ENCODE peak calls at places on chromosomes 3 and 15, in six cellular contexts. Q is NCI-H748 treated with DMSO at 0.1 percent for 48 hours, B is coronary artery, O is T-helper 2 cell, D is AG04449, E is NCI-H82. P is an unnamed sample.

GRCh38 chr3:34106879-34107278 is 308.4 kb downstream of the PDCD6IP start:
- DNase-seq in Q (peak), B (no peak), O (no peak), D (no peak), E (peak), P (peak)

GRCh38 chr3:51684971-51685751 is 14.1 kb downstream of the TEX264 start:
- DNase-seq in Q (no peak), B (no peak), O (no peak), D (no peak), E (no peak), P (no peak)

GRCh38 chr15:91271565-91272153 is 171.6 kb downstream of the SV2B start:
- DNase-seq in Q (peak), B (no peak), O (peak), D (peak), E (peak), P (peak)

GRCh38 chr3:194306109-194306686 is 44.9 kb downstream of the CPN2 start:
- DNase-seq in Q (no peak), B (no peak), O (peak), D (no peak), E (no peak), P (no peak)

GRCh38 chr3:121698513-121698912 is 37.8 kb upstream of the HCLS1 start:
- DNase-seq in Q (no peak), B (no peak), O (no peak), D (no peak), E (no peak), P (no peak)

GRCh38 chr3:129413687-129414506 is 14.5 kb downstream of the EFCAB12 start:
- DNase-seq in Q (no peak), B (no peak), O (no peak), D (peak), E (no peak), P (peak)

GRCh38 chr3:194306771-194307640 is 44.1 kb downstream of the CPN2 start:
- DNase-seq in Q (no peak), B (no peak), O (no peak), D (no peak), E (no peak), P (no peak)

GRCh38 chr3:30623375-30623774 is 17.0 kb downstream of the TGFBR2 start:
- DNase-seq in Q (no peak), B (no peak), O (no peak), D (no peak), E (no peak), P (peak)

GRCh38 chr3:31289592-31289991 is 243.1 kb upstream of the STT3B start:
- DNase-seq in Q (no peak), B (no peak), O (no peak), D (no peak), E (no peak), P (no peak)

GRCh38 chr3:124063168-124063909 is 71.4 kb upstream of the ROPN1 start:
- DNase-seq in Q (no peak), B (no peak), O (no peak), D (peak), E (peak), P (peak)

GRCh38 chr3:182455011-182455410 is 338.3 kb upstream of the ATP11B start:
- DNase-seq in Q (no peak), B (no peak), O (no peak), D (no peak), E (no peak), P (no peak)

GRCh38 chr3:158821847-158822246 is 20.0 kb downstream of the MFSD1 start:
- DNase-seq in Q (no peak), B (no peak), O (no peak), D (no peak), E (no peak), P (no peak)

GRCh38 chr15:96767703-96768434 is 437.4 kb downstream of the NR2F2 start:
- DNase-seq in Q (no peak), B (no peak), O (no peak), D (no peak), E (no peak), P (peak)

GRCh38 chr15:69537888-69538287 is 85.3 kb downstream of the RPLP1 start:
- DNase-seq in Q (no peak), B (no peak), O (no peak), D (no peak), E (peak), P (no peak)

GRCh38 chr15:77654975-77655374 is 22.3 kb upstream of the LINGO1 start:
- DNase-seq in Q (no peak), B (no peak), O (no peak), D (no peak), E (peak), P (no peak)

GRCh38 chr3:61236556-61236955 is 14.7 kb downstream of the FHIT start:
- DNase-seq in Q (no peak), B (no peak), O (no peak), D (no peak), E (no peak), P (no peak)

GRCh38 chr3:50238549-50239026 is 2.6 kb downstream of the GNAI2 start:
- DNase-seq in Q (no peak), B (peak), O (no peak), D (no peak), E (no peak), P (peak)

GRCh38 chr3:171242951-171243350 is 216.4 kb upstream of the SLC2A2 start:
- DNase-seq in Q (no peak), B (no peak), O (no peak), D (no peak), E (no peak), P (no peak)

GRCh38 chr3:32176989-32177701 is 61.3 kb upstream of the CMTM8 start:
- DNase-seq in Q (peak), B (no peak), O (peak), D (no peak), E (peak), P (peak)

GRCh38 chr15:31303434-31304073 is 23.1 kb upstream of the KLF13 start:
- DNase-seq in Q (no peak), B (no peak), O (no peak), D (no peak), E (peak), P (no peak)

GRCh38 chr15:77014137-77015081 is 19.5 kb downstream of the PSTPIP1 start:
- DNase-seq in Q (no peak), B (no peak), O (peak), D (no peak), E (no peak), P (no peak)

GRCh38 chr3:194422188-194422587 is 23.1 kb upstream of the GP5 start:
- DNase-seq in Q (no peak), B (no peak), O (no peak), D (peak), E (no peak), P (peak)

GRCh38 chr15:92623435-92623834 is 32.1 kb downstream of the FAM174B start:
- DNase-seq in Q (peak), B (no peak), O (no peak), D (no peak), E (peak), P (no peak)

GRCh38 chr15:40904552-40905201 is 10.4 kb downstream of the VPS18 start:
- DNase-seq in Q (no peak), B (no peak), O (no peak), D (no peak), E (no peak), P (no peak)

GRCh38 chr3:12944413-12944812 is 103.0 kb upstream of the RPL32 start:
- DNase-seq in Q (no peak), B (no peak), O (no peak), D (no peak), E (no peak), P (no peak)

GRCh38 chr15:74722591-74722990 is 2.7 kb downstream of the CYP1A1 start:
- DNase-seq in Q (no peak), B (no peak), O (no peak), D (no peak), E (no peak), P (no peak)

GRCh38 chr3:18559323-18559972 is 134.3 kb upstream of the SATB1 start:
- DNase-seq in Q (peak), B (no peak), O (peak), D (no peak), E (peak), P (no peak)

P was measured in EH.